ENCODE peak calls at places on chromosome 3, in six cellular contexts. H is left ventricle myocardium inferior; G is lower leg skin; U is GM18507; O is activated CD4-positive, alpha-beta T cell treated with anti-CD3 and anti-CD28 coated beads for 24 hours; R is naive thymus-derived CD4-positive, alpha-beta T cell. V is an unnamed sample.

GRCh38 chr3:190323241-190323617 is 983 bp upstream of the CLDN1 start:
- DNase-seq in R (no peak), G (no peak), O (no peak), H (no peak), U (no peak), V (no peak)

GRCh38 chr3:94968519-94968918 is 905.7 kb downstream of the NSUN3 start:
- DNase-seq in O (no peak), G (no peak), U (no peak), R (no peak), H (no peak), V (no peak)

GRCh38 chr3:99499235-99499798 is 139.1 kb upstream of the COL8A1 start:
- DNase-seq in G (no peak), U (no peak), H (no peak), O (no peak), R (no peak), V (no peak)

GRCh38 chr3:128320551-128321340 is 145.9 kb downstream of the DNAJB8 start:
- DNase-seq in H (no peak), O (no peak), G (peak; percentile 72), R (no peak), U (no peak), V (no peak)

GRCh38 chr3:125107861-125108567 is 52.2 kb upstream of the HEG1 start:
- DNase-seq in R (no peak), G (no peak), H (no peak), U (peak; percentile 52), O (no peak), V (no peak)

GRCh38 chr3:161674402-161674801 is 177.8 kb downstream of the OTOL1 start:
- DNase-seq in G (no peak), U (no peak), H (no peak), O (no peak), R (no peak), V (no peak)

GRCh38 chr3:61093364-61093763 is 157.9 kb downstream of the FHIT start:
- DNase-seq in U (no peak), H (no peak), O (no peak), R (no peak), G (no peak), V (no peak)

GRCh38 chr3:177122183-177122856 is 75.0 kb downstream of the TBL1XR1 start:
- DNase-seq in O (no peak), G (no peak), U (no peak), R (no peak), H (no peak), V (no peak)

GRCh38 chr3:128382221-128382807 is 84.4 kb downstream of the DNAJB8 start:
- DNase-seq in U (no peak), O (no peak), G (no peak), R (no peak), H (peak; percentile 44), V (no peak)

GRCh38 chr3:126421573-126422119 is 26.9 kb downstream of the CFAP100 start:
- DNase-seq in U (no peak), H (no peak), G (peak; percentile 62), O (no peak), R (no peak), V (no peak)

GRCh38 chr3:100100454-100100853 is 13.8 kb downstream of the FILIP1L start:
- DNase-seq in U (no peak), G (no peak), O (no peak), R (no peak), H (no peak), V (no peak)

GRCh38 chr3:128875556-128876120 is 3.8 kb upstream of the ACAD9 start:
- DNase-seq in O (peak; percentile 40), H (peak; percentile 28), U (no peak), R (peak; percentile 79), G (no peak), V (peak; percentile 14)

GRCh38 chr3:191353022-191353777 is 22.9 kb upstream of the UTS2B start:
- DNase-seq in G (no peak), H (no peak), U (no peak), R (no peak), O (no peak), V (no peak)

GRCh38 chr3:142348460-142348859 is 99.4 kb downstream of the XRN1 start:
- DNase-seq in H (no peak), O (no peak), G (no peak), R (no peak), U (no peak), V (no peak)

GRCh38 chr3:195715583-195716266 is 5.1 kb upstream of the MUC20 start:
- DNase-seq in R (no peak), U (no peak), H (no peak), G (no peak), O (no peak), V (no peak)

GRCh38 chr3:77348244-77348855 is 308.5 kb downstream of the ROBO2 start:
- DNase-seq in O (no peak), G (no peak), H (no peak), U (no peak), R (no peak), V (no peak)

GRCh38 chr3:117019082-117019713 is 309.6 kb downstream of the TUSC7 start:
- DNase-seq in R (no peak), U (no peak), G (peak; percentile 87), O (no peak), H (peak; percentile 24), V (peak; percentile 14)

GRCh38 chr3:126621627-126622345 is 33.1 kb downstream of the TXNRD3 start:
- DNase-seq in O (no peak), U (no peak), H (no peak), R (no peak), G (no peak), V (no peak)

GRCh38 chr3:193040836-193041672 is 123.4 kb upstream of the MB21D2 start:
- DNase-seq in R (peak; percentile 48), U (peak; percentile 7), H (no peak), O (no peak), G (no peak), V (no peak)

GRCh38 chr3:46370784-46371183 is at the start of gene CCR5:
- DNase-seq in U (no peak), O (no peak), H (no peak), R (peak; percentile 27), G (no peak), V (no peak)

GRCh38 chr3:138493804-138494606 is 59.6 kb downstream of the ESYT3 start:
- DNase-seq in U (no peak), G (no peak), H (no peak), O (no peak), R (no peak), V (no peak)

GRCh38 chr3:12893247-12893646 is 51.9 kb upstream of the RPL32 start:
- DNase-seq in R (no peak), G (no peak), O (no peak), H (no peak), U (no peak), V (no peak)

GRCh38 chr3:118146658-118147375 is 887.8 kb downstream of the IGSF11 start:
- DNase-seq in O (no peak), H (no peak), R (no peak), U (no peak), G (no peak), V (no peak)

GRCh38 chr3:126515066-126515706 is 2.4 kb downstream of the UROC1 start:
- DNase-seq in R (no peak), G (no peak), H (no peak), O (no peak), U (no peak), V (no peak)

GRCh38 chr3:138348107-138348949 is at the start of gene MRAS:
- DNase-seq in H (peak; percentile 83), G (peak; percentile 95), U (no peak), R (peak; percentile 29), O (no peak), V (no peak)

GRCh38 chr3:111827871-111828270 is 31.2 kb upstream of the PHLDB2 start:
- DNase-seq in U (no peak), G (no peak), R (no peak), H (no peak), O (no peak), V (no peak)

GRCh38 chr3:116785226-116785625 is 75.6 kb downstream of the TUSC7 start:
- DNase-seq in H (no peak), R (no peak), U (no peak), G (no peak), O (no peak), V (no peak)

GRCh38 chr3:165254812-165255211 is 58.6 kb upstream of the SLITRK3 start:
- DNase-seq in U (no peak), O (no peak), R (no peak), G (no peak), H (no peak), V (no peak)

GRCh38 chr3:123872621-123873020 is 11.5 kb downstream of the MYLK start:
- DNase-seq in O (no peak), U (no peak), R (no peak), G (no peak), H (no peak), V (no peak)

GRCh38 chr3:165210132-165210531 is 13.9 kb upstream of the SLITRK3 start:
- DNase-seq in U (no peak), H (no peak), O (no peak), R (no peak), G (no peak), V (no peak)

GRCh38 chr3:19644405-19644804 is 289.6 kb downstream of the EFHB start:
- DNase-seq in U (no peak), G (no peak), R (no peak), H (no peak), O (no peak), V (peak; percentile 21)

GRCh38 chr3:105944281-105944680 is 75.5 kb upstream of the CBLB start:
- DNase-seq in O (no peak), H (no peak), G (no peak), U (no peak), R (no peak), V (no peak)

GRCh38 chr3:134922866-134923265 is 127.8 kb downstream of the EPHB1 start:
- DNase-seq in U (no peak), H (no peak), R (no peak), G (peak; percentile 83), O (no peak), V (no peak)

GRCh38 chr3:134367869-134368750 is 6.1 kb downstream of the AMOTL2 start:
- DNase-seq in O (no peak), G (peak; percentile 76), R (no peak), U (no peak), H (no peak), V (no peak)

GRCh38 chr3:65398953-65399352 is 639.8 kb downstream of the MAGI1 start:
- DNase-seq in G (no peak), U (no peak), H (no peak), O (no peak), R (no peak), V (no peak)

GRCh38 chr3:48661501-48662139 is 1.1 kb downstream of the CELSR3 start:
- DNase-seq in G (peak; percentile 94), H (peak; percentile 61), O (peak; percentile 59), R (peak; percentile 79), U (peak; percentile 55), V (peak; percentile 68)